ENCODE peak calls at places on chromosomes 7 and 10, in eight cellular contexts. One of them, this sample, is unnamed.

GRCh38 chr7:90955641-90956207 is 308.5 kb upstream of the FZD1 start:
- DNase-seq in activated CD8-positive, alpha-beta memory T cell treated with anti-CD3 and anti-CD28 coated beads for 1 hour: no peak
- DNase-seq in stimulated activated CD8-positive, alpha-beta memory T cell treated with anti-CD3 and anti-CD28 coated beads, Interleukin-15, amount 100 ng/mL, for 24 hours: no peak
- DNase-seq in endodermal cell: no peak
- DNase-seq in neural crest cell: no peak
- DNase-seq in NCI-H1092: peak
- DNase-seq in epithelial cell of prostate: no peak
- DNase-seq in NCI-H146: peak
- DNase-seq in this sample: no peak

GRCh38 chr10:48550071-48550691 is 54.7 kb downstream of the ARHGAP22 start:
- DNase-seq in stimulated activated CD8-positive, alpha-beta memory T cell treated with anti-CD3 and anti-CD28 coated beads, Interleukin-15, amount 100 ng/mL, for 24 hours: no peak
- DNase-seq in neural crest cell: no peak
- DNase-seq in NCI-H146: no peak
- DNase-seq in endodermal cell: peak
- DNase-seq in NCI-H1092: no peak
- DNase-seq in activated CD8-positive, alpha-beta memory T cell treated with anti-CD3 and anti-CD28 coated beads for 1 hour: no peak
- DNase-seq in epithelial cell of prostate: no peak
- DNase-seq in this sample: no peak

GRCh38 chr10:119222531-119222930 is 15.2 kb downstream of the GRK5 start:
- DNase-seq in endodermal cell: peak
- DNase-seq in activated CD8-positive, alpha-beta memory T cell treated with anti-CD3 and anti-CD28 coated beads for 1 hour: no peak
- DNase-seq in epithelial cell of prostate: no peak
- DNase-seq in NCI-H146: no peak
- DNase-seq in stimulated activated CD8-positive, alpha-beta memory T cell treated with anti-CD3 and anti-CD28 coated beads, Interleukin-15, amount 100 ng/mL, for 24 hours: no peak
- DNase-seq in neural crest cell: no peak
- DNase-seq in NCI-H1092: no peak
- DNase-seq in this sample: no peak

GRCh38 chr10:6052247-6053221 is 9.6 kb downstream of the IL2RA start:
- DNase-seq in epithelial cell of prostate: no peak
- DNase-seq in NCI-H1092: no peak
- DNase-seq in activated CD8-positive, alpha-beta memory T cell treated with anti-CD3 and anti-CD28 coated beads for 1 hour: peak
- DNase-seq in neural crest cell: no peak
- DNase-seq in NCI-H146: no peak
- DNase-seq in endodermal cell: peak
- DNase-seq in stimulated activated CD8-positive, alpha-beta memory T cell treated with anti-CD3 and anti-CD28 coated beads, Interleukin-15, amount 100 ng/mL, for 24 hours: no peak
- DNase-seq in this sample: peak

GRCh38 chr7:66050990-66051424 is 24.6 kb upstream of the ASL start:
- DNase-seq in NCI-H146: no peak
- DNase-seq in activated CD8-positive, alpha-beta memory T cell treated with anti-CD3 and anti-CD28 coated beads for 1 hour: no peak
- DNase-seq in neural crest cell: no peak
- DNase-seq in endodermal cell: no peak
- DNase-seq in epithelial cell of prostate: peak
- DNase-seq in NCI-H1092: no peak
- DNase-seq in stimulated activated CD8-positive, alpha-beta memory T cell treated with anti-CD3 and anti-CD28 coated beads, Interleukin-15, amount 100 ng/mL, for 24 hours: no peak
- DNase-seq in this sample: peak

GRCh38 chr7:1715671-1716074 is 45.6 kb downstream of the ELFN1 start:
- DNase-seq in activated CD8-positive, alpha-beta memory T cell treated with anti-CD3 and anti-CD28 coated beads for 1 hour: no peak
- DNase-seq in epithelial cell of prostate: no peak
- DNase-seq in NCI-H146: no peak
- DNase-seq in neural crest cell: no peak
- DNase-seq in stimulated activated CD8-positive, alpha-beta memory T cell treated with anti-CD3 and anti-CD28 coated beads, Interleukin-15, amount 100 ng/mL, for 24 hours: no peak
- DNase-seq in NCI-H1092: no peak
- DNase-seq in endodermal cell: peak
- DNase-seq in this sample: no peak

GRCh38 chr7:151925446-151926335 is 30.6 kb upstream of the GALNTL5 start:
- DNase-seq in epithelial cell of prostate: no peak
- DNase-seq in activated CD8-positive, alpha-beta memory T cell treated with anti-CD3 and anti-CD28 coated beads for 1 hour: no peak
- DNase-seq in NCI-H1092: peak
- DNase-seq in NCI-H146: peak
- DNase-seq in endodermal cell: no peak
- DNase-seq in neural crest cell: no peak
- DNase-seq in stimulated activated CD8-positive, alpha-beta memory T cell treated with anti-CD3 and anti-CD28 coated beads, Interleukin-15, amount 100 ng/mL, for 24 hours: no peak
- DNase-seq in this sample: no peak

GRCh38 chr7:155824195-155824915 is 12.1 kb upstream of the SHH start:
- DNase-seq in NCI-H146: no peak
- DNase-seq in epithelial cell of prostate: peak
- DNase-seq in endodermal cell: no peak
- DNase-seq in NCI-H1092: no peak
- DNase-seq in activated CD8-positive, alpha-beta memory T cell treated with anti-CD3 and anti-CD28 coated beads for 1 hour: no peak
- DNase-seq in neural crest cell: no peak
- DNase-seq in stimulated activated CD8-positive, alpha-beta memory T cell treated with anti-CD3 and anti-CD28 coated beads, Interleukin-15, amount 100 ng/mL, for 24 hours: no peak
- DNase-seq in this sample: peak

GRCh38 chr7:155731375-155731774 is 80.9 kb downstream of the SHH start:
- DNase-seq in NCI-H146: no peak
- DNase-seq in endodermal cell: no peak
- DNase-seq in NCI-H1092: no peak
- DNase-seq in activated CD8-positive, alpha-beta memory T cell treated with anti-CD3 and anti-CD28 coated beads for 1 hour: no peak
- DNase-seq in neural crest cell: no peak
- DNase-seq in stimulated activated CD8-positive, alpha-beta memory T cell treated with anti-CD3 and anti-CD28 coated beads, Interleukin-15, amount 100 ng/mL, for 24 hours: no peak
- DNase-seq in epithelial cell of prostate: peak
- DNase-seq in this sample: peak

GRCh38 chr7:80588591-80588990 is 49.9 kb upstream of the CD36 start:
- DNase-seq in stimulated activated CD8-positive, alpha-beta memory T cell treated with anti-CD3 and anti-CD28 coated beads, Interleukin-15, amount 100 ng/mL, for 24 hours: no peak
- DNase-seq in endodermal cell: no peak
- DNase-seq in NCI-H146: no peak
- DNase-seq in NCI-H1092: no peak
- DNase-seq in epithelial cell of prostate: no peak
- DNase-seq in neural crest cell: no peak
- DNase-seq in activated CD8-positive, alpha-beta memory T cell treated with anti-CD3 and anti-CD28 coated beads for 1 hour: no peak
- DNase-seq in this sample: no peak

GRCh38 chr10:77537720-77538373 is 99.8 kb downstream of the KCNMA1 start:
- DNase-seq in endodermal cell: no peak
- DNase-seq in NCI-H146: no peak
- DNase-seq in NCI-H1092: no peak
- DNase-seq in epithelial cell of prostate: no peak
- DNase-seq in activated CD8-positive, alpha-beta memory T cell treated with anti-CD3 and anti-CD28 coated beads for 1 hour: no peak
- DNase-seq in neural crest cell: no peak
- DNase-seq in stimulated activated CD8-positive, alpha-beta memory T cell treated with anti-CD3 and anti-CD28 coated beads, Interleukin-15, amount 100 ng/mL, for 24 hours: no peak
- DNase-seq in this sample: no peak

GRCh38 chr7:28961972-28962371 is 3.8 kb upstream of the TRIL start:
- DNase-seq in neural crest cell: no peak
- DNase-seq in stimulated activated CD8-positive, alpha-beta memory T cell treated with anti-CD3 and anti-CD28 coated beads, Interleukin-15, amount 100 ng/mL, for 24 hours: no peak
- DNase-seq in endodermal cell: peak
- DNase-seq in NCI-H146: no peak
- DNase-seq in activated CD8-positive, alpha-beta memory T cell treated with anti-CD3 and anti-CD28 coated beads for 1 hour: no peak
- DNase-seq in NCI-H1092: no peak
- DNase-seq in epithelial cell of prostate: no peak
- DNase-seq in this sample: no peak

GRCh38 chr7:24932815-24933214 is 47.2 kb downstream of the OSBPL3 start:
- DNase-seq in activated CD8-positive, alpha-beta memory T cell treated with anti-CD3 and anti-CD28 coated beads for 1 hour: no peak
- DNase-seq in NCI-H1092: no peak
- DNase-seq in neural crest cell: no peak
- DNase-seq in epithelial cell of prostate: no peak
- DNase-seq in endodermal cell: no peak
- DNase-seq in NCI-H146: no peak
- DNase-seq in stimulated activated CD8-positive, alpha-beta memory T cell treated with anti-CD3 and anti-CD28 coated beads, Interleukin-15, amount 100 ng/mL, for 24 hours: no peak
- DNase-seq in this sample: peak

GRCh38 chr10:21183025-21183424 is 285.9 kb upstream of the NEBL start:
- DNase-seq in NCI-H146: no peak
- DNase-seq in activated CD8-positive, alpha-beta memory T cell treated with anti-CD3 and anti-CD28 coated beads for 1 hour: no peak
- DNase-seq in neural crest cell: no peak
- DNase-seq in NCI-H1092: no peak
- DNase-seq in endodermal cell: no peak
- DNase-seq in stimulated activated CD8-positive, alpha-beta memory T cell treated with anti-CD3 and anti-CD28 coated beads, Interleukin-15, amount 100 ng/mL, for 24 hours: no peak
- DNase-seq in epithelial cell of prostate: no peak
- DNase-seq in this sample: no peak

GRCh38 chr10:119149723-119150122 is 15.8 kb downstream of the SFXN4 start:
- DNase-seq in stimulated activated CD8-positive, alpha-beta memory T cell treated with anti-CD3 and anti-CD28 coated beads, Interleukin-15, amount 100 ng/mL, for 24 hours: no peak
- DNase-seq in NCI-H146: no peak
- DNase-seq in epithelial cell of prostate: no peak
- DNase-seq in activated CD8-positive, alpha-beta memory T cell treated with anti-CD3 and anti-CD28 coated beads for 1 hour: no peak
- DNase-seq in NCI-H1092: no peak
- DNase-seq in endodermal cell: peak
- DNase-seq in neural crest cell: no peak
- DNase-seq in this sample: no peak

GRCh38 chr10:24744966-24745365 is 21.3 kb upstream of the ARHGAP21 start:
- DNase-seq in stimulated activated CD8-positive, alpha-beta memory T cell treated with anti-CD3 and anti-CD28 coated beads, Interleukin-15, amount 100 ng/mL, for 24 hours: no peak
- DNase-seq in NCI-H1092: no peak
- DNase-seq in epithelial cell of prostate: no peak
- DNase-seq in endodermal cell: no peak
- DNase-seq in activated CD8-positive, alpha-beta memory T cell treated with anti-CD3 and anti-CD28 coated beads for 1 hour: no peak
- DNase-seq in NCI-H146: no peak
- DNase-seq in neural crest cell: no peak
- DNase-seq in this sample: no peak

GRCh38 chr7:94348142-94348541 is 46.6 kb upstream of the COL1A2 start:
- DNase-seq in neural crest cell: no peak
- DNase-seq in stimulated activated CD8-positive, alpha-beta memory T cell treated with anti-CD3 and anti-CD28 coated beads, Interleukin-15, amount 100 ng/mL, for 24 hours: no peak
- DNase-seq in endodermal cell: no peak
- DNase-seq in NCI-H1092: no peak
- DNase-seq in activated CD8-positive, alpha-beta memory T cell treated with anti-CD3 and anti-CD28 coated beads for 1 hour: no peak
- DNase-seq in NCI-H146: no peak
- DNase-seq in epithelial cell of prostate: no peak
- DNase-seq in this sample: peak

GRCh38 chr7:112283382-112283910 is 77.0 kb downstream of the ZNF277 start:
- DNase-seq in neural crest cell: no peak
- DNase-seq in NCI-H1092: no peak
- DNase-seq in stimulated activated CD8-positive, alpha-beta memory T cell treated with anti-CD3 and anti-CD28 coated beads, Interleukin-15, amount 100 ng/mL, for 24 hours: no peak
- DNase-seq in endodermal cell: no peak
- DNase-seq in NCI-H146: no peak
- DNase-seq in epithelial cell of prostate: no peak
- DNase-seq in activated CD8-positive, alpha-beta memory T cell treated with anti-CD3 and anti-CD28 coated beads for 1 hour: no peak
- DNase-seq in this sample: no peak

GRCh38 chr7:2029211-2029905 is 203.4 kb downstream of the MAD1L1 start:
- DNase-seq in endodermal cell: no peak
- DNase-seq in neural crest cell: no peak
- DNase-seq in stimulated activated CD8-positive, alpha-beta memory T cell treated with anti-CD3 and anti-CD28 coated beads, Interleukin-15, amount 100 ng/mL, for 24 hours: no peak
- DNase-seq in activated CD8-positive, alpha-beta memory T cell treated with anti-CD3 and anti-CD28 coated beads for 1 hour: no peak
- DNase-seq in NCI-H1092: no peak
- DNase-seq in epithelial cell of prostate: no peak
- DNase-seq in NCI-H146: no peak
- DNase-seq in this sample: no peak

GRCh38 chr10:78829570-78829969 is 239.2 kb upstream of the ZMIZ1 start:
- DNase-seq in stimulated activated CD8-positive, alpha-beta memory T cell treated with anti-CD3 and anti-CD28 coated beads, Interleukin-15, amount 100 ng/mL, for 24 hours: no peak
- DNase-seq in neural crest cell: no peak
- DNase-seq in NCI-H146: no peak
- DNase-seq in activated CD8-positive, alpha-beta memory T cell treated with anti-CD3 and anti-CD28 coated beads for 1 hour: no peak
- DNase-seq in endodermal cell: no peak
- DNase-seq in NCI-H1092: no peak
- DNase-seq in epithelial cell of prostate: no peak
- DNase-seq in this sample: peak

GRCh38 chr10:89981891-89982290 is 280.5 kb downstream of the KIF20B start:
- DNase-seq in activated CD8-positive, alpha-beta memory T cell treated with anti-CD3 and anti-CD28 coated beads for 1 hour: no peak
- DNase-seq in NCI-H146: no peak
- DNase-seq in NCI-H1092: no peak
- DNase-seq in neural crest cell: no peak
- DNase-seq in epithelial cell of prostate: peak
- DNase-seq in stimulated activated CD8-positive, alpha-beta memory T cell treated with anti-CD3 and anti-CD28 coated beads, Interleukin-15, amount 100 ng/mL, for 24 hours: no peak
- DNase-seq in endodermal cell: no peak
- DNase-seq in this sample: no peak

GRCh38 chr7:127858915-127859189 is 172.4 kb downstream of the LRRC4 start:
- DNase-seq in NCI-H1092: no peak
- DNase-seq in stimulated activated CD8-positive, alpha-beta memory T cell treated with anti-CD3 and anti-CD28 coated beads, Interleukin-15, amount 100 ng/mL, for 24 hours: no peak
- DNase-seq in endodermal cell: no peak
- DNase-seq in epithelial cell of prostate: no peak
- DNase-seq in NCI-H146: no peak
- DNase-seq in neural crest cell: no peak
- DNase-seq in activated CD8-positive, alpha-beta memory T cell treated with anti-CD3 and anti-CD28 coated beads for 1 hour: no peak
- DNase-seq in this sample: no peak

GRCh38 chr7:19944363-19945120 is 171.1 kb upstream of the TMEM196 start:
- DNase-seq in neural crest cell: no peak
- DNase-seq in activated CD8-positive, alpha-beta memory T cell treated with anti-CD3 and anti-CD28 coated beads for 1 hour: no peak
- DNase-seq in NCI-H1092: no peak
- DNase-seq in stimulated activated CD8-positive, alpha-beta memory T cell treated with anti-CD3 and anti-CD28 coated beads, Interleukin-15, amount 100 ng/mL, for 24 hours: no peak
- DNase-seq in epithelial cell of prostate: no peak
- DNase-seq in NCI-H146: no peak
- DNase-seq in endodermal cell: no peak
- DNase-seq in this sample: peak

GRCh38 chr10:46534828-46535524 is 21.5 kb downstream of the GPRIN2 start:
- DNase-seq in NCI-H1092: no peak
- DNase-seq in neural crest cell: no peak
- DNase-seq in stimulated activated CD8-positive, alpha-beta memory T cell treated with anti-CD3 and anti-CD28 coated beads, Interleukin-15, amount 100 ng/mL, for 24 hours: no peak
- DNase-seq in endodermal cell: no peak
- DNase-seq in epithelial cell of prostate: no peak
- DNase-seq in NCI-H146: no peak
- DNase-seq in activated CD8-positive, alpha-beta memory T cell treated with anti-CD3 and anti-CD28 coated beads for 1 hour: no peak
- DNase-seq in this sample: no peak

This sample was measured in kidney tubule cell.